ENCODE peak calls at places on chromosomes 11 and 22, in five cellular contexts. X is K562, Q is stomach, M is sigmoid colon, Z is HCT116. H is an unnamed sample.

GRCh38 chr11:124285610-124286344 is 28.0 kb downstream of the OR8D1 start:
- DNase-seq in X (no peak), Q (no peak), M (no peak), Z (no peak), H (no peak)

GRCh38 chr11:27720277-27720830 is 20.1 kb upstream of the BDNF start:
- DNase-seq in X (peak; percentile 54), Q (no peak), M (no peak), Z (no peak), H (no peak)

GRCh38 chr11:86062719-86063118 is 6.2 kb downstream of the PICALM start:
- DNase-seq in X (no peak), Q (no peak), M (no peak), Z (no peak), H (no peak)

GRCh38 chr11:21412652-21413383 is 743.4 kb downstream of the NELL1 start:
- DNase-seq in X (no peak), Q (no peak), M (no peak), Z (no peak), H (no peak)

GRCh38 chr11:68377389-68377795 is 65.0 kb downstream of the LRP5 start:
- DNase-seq in X (no peak), Q (no peak), M (no peak), Z (no peak), H (no peak)

GRCh38 chr11:35735903-35736302 is 73.3 kb downstream of the TRIM44 start:
- DNase-seq in X (no peak), Q (no peak), M (no peak), Z (no peak), H (no peak)

GRCh38 chr11:127017482-127017881 is 16.9 kb upstream of the KIRREL3 start:
- DNase-seq in X (peak; percentile 34), Q (no peak), M (no peak), Z (no peak), H (no peak)

GRCh38 chr11:77407613-77408012 is 66.3 kb downstream of the PAK1 start:
- DNase-seq in X (no peak), Q (peak; percentile 85), M (no peak), Z (peak; percentile 51), H (peak; percentile 33)

GRCh38 chr11:1763336-1763795 is 361 bp downstream of the CTSD start:
- DNase-seq in X (no peak), Q (no peak), M (no peak), Z (no peak), H (no peak)

GRCh38 chr11:26599421-26599820 is 27.4 kb upstream of the MUC15 start:
- DNase-seq in X (no peak), Q (no peak), M (no peak), Z (no peak), H (no peak)

GRCh38 chr11:123477205-123477907 is 47.3 kb downstream of the GRAMD1B start:
- DNase-seq in X (no peak), Q (no peak), M (no peak), Z (no peak), H (no peak)

GRCh38 chr11:69382131-69383128 is 88.5 kb downstream of the MYEOV start:
- DNase-seq in X (peak; percentile 92), Q (peak; percentile 27), M (peak; percentile 68), Z (peak; percentile 70), H (no peak)

GRCh38 chr11:114026355-114026754 is 33.2 kb upstream of the ZBTB16 start:
- DNase-seq in X (peak; percentile 24), Q (no peak), M (no peak), Z (no peak), H (no peak)

GRCh38 chr22:19749876-19750275 is 10.7 kb upstream of the TBX1 start:
- DNase-seq in X (no peak), Q (no peak), M (no peak), Z (no peak), H (peak; percentile 54)

GRCh38 chr11:96388891-96389603 is 665 bp downstream of the CCDC82 start:
- DNase-seq in X (peak; percentile 72), Q (no peak), M (no peak), Z (peak; percentile 18), H (no peak)

GRCh38 chr11:122864386-122864785 is 18.2 kb upstream of the JHY start:
- DNase-seq in X (no peak), Q (no peak), M (no peak), Z (no peak), H (no peak)

GRCh38 chr22:38240734-38241252 is 32.0 kb downstream of the TMEM184B start:
- DNase-seq in X (peak; percentile 43), Q (peak; percentile 71), M (no peak), Z (peak; percentile 69), H (no peak)
- TF ChIP-seq POLR2AphosphoS5 in X (no peak), Q (peak; percentile 84), M (no peak), Z (peak; percentile 47), H (no peak)

DNA sequence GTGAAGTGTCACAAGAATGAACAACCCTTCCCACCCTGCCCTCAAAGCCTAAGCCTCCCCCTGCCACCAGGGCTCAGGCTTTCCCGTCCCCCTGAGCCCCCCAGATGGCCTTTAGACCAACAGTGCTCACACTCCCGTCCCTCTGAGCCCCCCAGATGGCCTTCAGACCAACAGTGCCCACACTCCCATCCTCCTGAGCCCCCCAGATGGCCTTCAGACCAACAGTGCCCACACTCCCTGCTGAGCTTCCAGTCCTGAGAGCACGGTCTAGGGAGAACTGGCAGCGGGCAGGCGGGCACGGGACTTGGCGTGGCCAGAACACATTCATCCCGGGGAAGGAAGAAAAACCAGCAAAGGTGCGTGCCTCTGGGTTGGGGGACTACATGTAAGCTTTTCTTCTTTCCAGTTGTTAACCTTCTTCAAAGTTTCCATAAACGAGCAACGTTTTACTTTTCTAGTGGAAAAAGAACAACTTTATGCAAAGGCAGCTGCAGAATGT is 2.5 kb downstream of the MRGPRG start:
- DNase-seq in X (no peak), Q (no peak), M (no peak), Z (no peak), H (no peak)
- H3K27me3 ChIP-seq in X (no peaks in the 10 kb centered on the region), Q (peaks cover 53% of the 10 kb centered on the region), M (peaks cover 60% of the 10 kb centered on the region), Z (no peaks in the 10 kb centered on the region), H (no peaks in the 10 kb centered on the region)

GRCh38 chr22:23838686-23839468 is at the start of gene DERL3:
- DNase-seq in X (peak; percentile 99), Q (peak; percentile 99), M (peak; percentile 98), Z (no peak), H (peak; percentile 99)
- TF ChIP-seq POLR2AphosphoS5 in X (no peak), Q (peak; percentile 57), M (peak; percentile 39), Z (no peak), H (peak; percentile 60)

DNA sequence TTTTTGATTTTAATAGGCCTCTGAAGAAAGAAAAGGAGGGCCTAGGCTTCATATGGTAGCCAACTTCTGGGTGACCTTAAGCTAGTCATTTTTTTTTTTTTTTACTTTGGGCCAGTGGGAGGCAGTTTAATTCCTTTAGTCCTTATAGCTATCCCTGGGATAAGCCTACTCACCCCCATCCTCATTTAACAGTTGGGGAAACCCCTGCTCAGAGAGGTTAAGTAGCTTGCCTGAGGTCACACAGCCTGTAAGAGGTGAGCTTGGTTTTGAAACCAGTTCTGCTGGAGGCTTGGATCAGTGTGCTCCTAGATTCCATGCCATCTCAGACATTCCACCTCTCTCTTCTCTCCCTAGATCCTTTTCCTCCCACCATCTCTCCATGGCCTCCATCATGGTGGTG is 86.4 kb downstream of the MYO18B start:
- DNase-seq in X (no peak), Q (no peak), M (no peak), Z (no peak), H (no peak)
- H3K27me3 ChIP-seq in X (no peaks in the 10 kb centered on the region), Q (no peaks in the 10 kb centered on the region), M (no peaks in the 10 kb centered on the region), Z (peaks cover 31% of the 10 kb centered on the region), H (no peaks in the 10 kb centered on the region)

GRCh38 chr22:49534386-49534785 is 293.3 kb downstream of the BRD1 start:
- DNase-seq in X (no peak), Q (no peak), M (no peak), Z (no peak), H (no peak)
- TF ChIP-seq POLR2AphosphoS5 in X (no peak), Q (no peak), M (no peak), Z (no peak), H (no peak)

GRCh38 chr11:44310198-44310455 is 188 bp upstream of the ALX4 start:
- DNase-seq in X (no peak), Q (no peak), M (no peak), Z (no peak), H (no peak)
- H3K27me3 ChIP-seq in X (peaks cover 37% of the 10 kb centered on the region), Q (peaks cover 100% of the 10 kb centered on the region), M (peaks cover 100% of the 10 kb centered on the region), Z (peaks cover 16% of the 10 kb centered on the region), H (peaks cover 75% of the 10 kb centered on the region)

GRCh38 chr11:16082532-16083055 is 273.8 kb downstream of the SOX6 start:
- DNase-seq in X (no peak), Q (no peak), M (no peak), Z (no peak), H (no peak)

GRCh38 chr11:16088774-16089173 is 267.6 kb downstream of the SOX6 start:
- DNase-seq in X (no peak), Q (no peak), M (no peak), Z (no peak), H (no peak)

GRCh38 chr11:16089481-16089880 is 266.9 kb downstream of the SOX6 start:
- DNase-seq in X (no peak), Q (no peak), M (no peak), Z (no peak), H (no peak)

GRCh38 chr11:16087886-16088285 is 268.5 kb downstream of the SOX6 start:
- DNase-seq in X (no peak), Q (no peak), M (no peak), Z (no peak), H (no peak)

DNA sequence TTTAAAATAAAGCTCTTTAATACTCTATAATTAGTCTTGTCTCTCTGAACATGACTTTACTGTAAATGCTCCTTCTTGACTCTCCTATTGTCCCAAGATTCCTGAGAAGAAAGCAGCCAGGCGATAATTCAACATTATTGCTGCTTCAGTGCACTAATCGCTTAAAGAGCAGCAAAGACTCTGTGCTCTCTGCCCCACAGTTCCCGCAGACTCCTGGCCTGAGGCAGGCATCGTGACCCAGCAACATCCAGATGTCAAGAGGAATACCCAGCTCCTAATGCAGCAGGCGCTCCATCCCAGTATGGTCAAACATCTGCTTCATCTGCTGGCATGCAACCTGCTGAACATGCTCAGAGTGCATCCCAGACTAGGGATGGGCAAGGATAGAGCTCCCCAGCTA is 270.1 kb downstream of the SOX6 start:
- DNase-seq in X (no peak), Q (no peak), M (no peak), Z (no peak), H (no peak)
- TF ChIP-seq POLR2AphosphoS5 in X (no peak), Q (no peak), M (no peak), Z (no peak), H (no peak)

H was measured in upper lobe of left lung.